ENCODE peak calls at places on chromosome 1, in ten cellular contexts. H is ELF-1; I is upper lobe of right lung; P is uterus; M is NCI-H82; S is dermis microvascular lymphatic vessel endothelial cell; N is activated T-cell treated with anti-CD3 and anti-CD28 coated beads for 1 hour; X is left cardiac atrium; A is PC-3; Z is stimulated activated CD8-positive, alpha-beta memory T cell treated with anti-CD3 and anti-CD28 coated beads, Interleukin-4, amount 100 ng/mL, for 24 hours. O is an unnamed sample.

GRCh38 chr1:178098262-178098661 is 4.4 kb downstream of the RASAL2 start:
- DNase-seq in M (no peak), H (no peak), N (no peak), S (peak; percentile 53), P (no peak), X (no peak), A (no peak), Z (no peak), I (no peak), O (no peak)

GRCh38 chr1:58896211-58897183 is 112.7 kb upstream of the JUN start:
- DNase-seq in I (peak; percentile 79), H (peak; percentile 67), S (peak; percentile 71), M (peak; percentile 48), P (peak; percentile 43), N (no peak), X (peak; percentile 68), A (no peak), Z (no peak), O (no peak)

GRCh38 chr1:162165528-162165927 is 96.0 kb downstream of the NOS1AP start:
- DNase-seq in P (no peak), N (no peak), M (no peak), I (no peak), H (no peak), A (peak; percentile 39), X (no peak), Z (no peak), S (no peak), O (no peak)

GRCh38 chr1:226688056-226688748 is 50.9 kb downstream of the ITPKB start:
- DNase-seq in A (no peak), X (no peak), P (no peak), M (no peak), N (no peak), I (no peak), H (no peak), Z (no peak), S (no peak), O (no peak)

GRCh38 chr1:204080163-204080903 is 7.4 kb downstream of the SOX13 start:
- DNase-seq in A (peak; percentile 96), P (peak; percentile 88), I (peak; percentile 96), M (peak; percentile 94), Z (no peak), H (peak; percentile 97), N (no peak), S (peak; percentile 34), X (peak; percentile 68), O (peak; percentile 76)

GRCh38 chr1:6581561-6582305 is 1.9 kb downstream of the ZBTB48 start:
- DNase-seq in M (no peak), N (no peak), H (no peak), P (no peak), A (peak; percentile 63), Z (no peak), X (no peak), I (peak; percentile 68), S (no peak), O (no peak)

GRCh38 chr1:206555473-206555935 is 48.2 kb downstream of the RASSF5 start:
- DNase-seq in Z (no peak), H (peak; percentile 61), S (no peak), A (no peak), P (peak; percentile 59), M (no peak), I (no peak), N (no peak), X (peak; percentile 68), O (no peak)

GRCh38 chr1:234141006-234141405 is 232.2 kb upstream of the COA6 start:
- DNase-seq in M (no peak), A (peak; percentile 22), Z (no peak), H (no peak), P (no peak), S (no peak), I (no peak), N (no peak), X (no peak), O (no peak)